ENCODE peak calls at places on chromosomes 11 and 22, in six cellular contexts. X is H1, S is K562, K is HepG2, G is SK-N-SH, R is GM12878. H is an unnamed sample.

GRCh38 chr11:103662880-103663279 is 373.6 kb upstream of the DDI1 start:
- DNase-seq in K (no peak), X (no peak), S (no peak), R (no peak), G (no peak), H (no peak)

GRCh38 chr11:36817336-36817965 is 219.4 kb upstream of the RAG2 start:
- DNase-seq in X (no peak), S (no peak), K (no peak), G (no peak), R (no peak), H (no peak)

GRCh38 chr11:44593194-44593593 is 27.7 kb downstream of the CD82 start:
- DNase-seq in R (no peak), S (no peak), X (no peak), G (peak), K (no peak), H (no peak)

GRCh38 chr11:33977676-33978075 is 73.9 kb upstream of the CAPRIN1 start:
- DNase-seq in R (no peak), K (no peak), X (no peak), S (no peak), G (no peak), H (no peak)

GRCh38 chr22:26502688-26503561 is 9.3 kb downstream of the TFIP11 start:
- DNase-seq in X (peak), R (no peak), S (no peak), G (peak), K (no peak), H (peak)

GRCh38 chr11:124086447-124086846 is 28.8 kb upstream of the VWA5A start:
- DNase-seq in S (no peak), X (no peak), G (peak), K (no peak), R (no peak), H (no peak)

GRCh38 chr22:23598805-23599518 is 18.9 kb upstream of the IGLL1 start:
- DNase-seq in G (no peak), S (no peak), R (no peak), X (no peak), K (no peak), H (no peak)

GRCh38 chr11:66739983-66740382 is 11.0 kb upstream of the SPTBN2 start:
- DNase-seq in X (no peak), S (no peak), K (no peak), R (no peak), G (no peak), H (no peak)

GRCh38 chr11:64132388-64132771 is 33.5 kb downstream of the MACROD1 start:
- DNase-seq in K (no peak), R (no peak), X (no peak), S (no peak), G (peak), H (no peak)

GRCh38 chr22:36439481-36440271 is 41.8 kb downstream of the TXN2 start:
- DNase-seq in X (no peak), R (no peak), S (peak), K (peak), G (peak), H (no peak)

GRCh38 chr11:1888811-1889526 is 2.7 kb downstream of the PRR33 start:
- DNase-seq in R (no peak), K (no peak), S (no peak), X (no peak), G (peak), H (peak)

GRCh38 chr22:29071261-29072045 is 1.4 kb upstream of the KREMEN1 start:
- DNase-seq in K (peak), S (no peak), X (peak), G (no peak), R (no peak), H (no peak)

GRCh38 chr11:70073881-70074371 is 4.2 kb upstream of the ANO1 start:
- DNase-seq in G (no peak), X (no peak), S (no peak), R (no peak), K (no peak), H (no peak)

GRCh38 chr11:1784761-1785650 is 21.3 kb upstream of the CTSD start:
- DNase-seq in X (no peak), K (no peak), G (no peak), S (no peak), R (no peak), H (no peak)

GRCh38 chr22:44051961-44052360 is 27.9 kb downstream of the PARVB start:
- DNase-seq in S (no peak), G (no peak), K (no peak), R (no peak), X (no peak), H (no peak)

GRCh38 chr22:17858033-17858432 is 83.8 kb upstream of the BID start:
- DNase-seq in G (no peak), K (no peak), S (no peak), X (no peak), R (no peak), H (no peak)
- TF ChIP-seq GABPA in G (no peak), K (no peak), S (no peak), X (no peak), R (no peak), H (peak)

GRCh38 chr11:125225401-125225800 is 60.9 kb downstream of the PKNOX2 start:
- DNase-seq in X (no peak), K (no peak), R (no peak), G (no peak), S (no peak), H (no peak)

GRCh38 chr11:125222494-125222893 is 57.9 kb downstream of the PKNOX2 start:
- DNase-seq in X (no peak), K (no peak), R (no peak), G (no peak), S (no peak), H (no peak)

GRCh38 chr11:125223901-125224331 is 59.4 kb downstream of the PKNOX2 start:
- DNase-seq in R (no peak), K (no peak), S (no peak), G (no peak), X (no peak), H (no peak)

GRCh38 chr11:125226701-125227100 is 62.1 kb downstream of the PKNOX2 start:
- DNase-seq in S (no peak), R (no peak), X (no peak), K (no peak), G (no peak), H (no peak)

DNA sequence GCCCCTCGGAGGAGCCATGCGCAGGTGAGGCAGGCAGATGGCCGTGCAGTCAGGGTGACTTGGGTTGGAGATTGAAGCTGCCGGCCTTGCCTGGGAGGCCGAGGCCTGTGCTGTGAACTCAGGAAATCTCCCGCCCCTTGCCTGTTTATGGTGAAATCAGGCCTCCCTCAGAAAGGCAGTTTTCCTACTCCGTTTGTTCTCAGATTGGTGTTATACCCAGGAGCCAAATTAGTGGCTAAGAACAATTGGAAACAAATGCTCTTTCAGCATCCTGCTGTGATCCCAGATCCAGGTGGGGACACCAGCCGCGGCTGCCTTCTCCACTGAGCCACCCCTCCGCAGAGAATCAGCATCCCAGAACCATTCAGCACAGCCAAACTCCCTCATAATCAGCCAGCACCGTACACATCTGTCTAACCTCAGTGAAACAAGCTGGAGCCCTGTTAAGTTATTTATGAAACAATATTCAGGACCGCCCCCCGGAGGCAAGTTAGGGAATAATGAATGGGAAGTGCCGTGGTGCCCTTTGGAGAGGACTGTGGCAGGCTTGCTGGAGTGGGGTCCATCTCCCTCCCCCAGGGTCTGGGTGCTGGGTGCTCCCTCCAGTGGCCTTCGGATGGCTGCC is 60.0 kb downstream of the PKNOX2 start:
- DNase-seq in K (peak), R (no peak), G (peak), X (no peak), S (peak), H (no peak)
- TF ChIP-seq GABPA in K (no peak), R (no peak), G (no peak), X (no peak), S (no peak), H (no peak)

DNA sequence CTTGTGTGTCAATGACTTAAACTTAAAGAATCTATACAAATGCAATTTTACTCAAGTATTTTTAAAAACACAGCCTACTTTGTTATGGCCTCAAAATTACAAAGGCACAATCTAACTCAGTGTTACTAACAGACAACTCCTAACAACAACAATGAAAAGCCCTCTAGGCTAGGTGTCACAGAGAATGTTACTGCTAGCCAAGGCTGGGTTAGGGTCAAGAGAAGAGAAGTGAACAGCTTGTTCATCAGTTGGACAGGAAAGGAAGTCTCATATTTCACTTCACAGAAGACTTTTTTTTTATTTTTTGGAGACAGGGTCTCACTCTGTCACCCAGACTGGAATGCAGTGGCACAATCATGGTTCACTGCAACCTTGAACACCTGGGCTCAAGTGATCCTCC is 26.0 kb downstream of the CLDN25 start:
- DNase-seq in S (no peak), G (no peak), K (no peak), R (no peak), X (no peak), H (no peak)
- TF ChIP-seq GABPA in S (no peak), G (no peak), K (no peak), R (no peak), X (no peak), H (no peak)

DNA sequence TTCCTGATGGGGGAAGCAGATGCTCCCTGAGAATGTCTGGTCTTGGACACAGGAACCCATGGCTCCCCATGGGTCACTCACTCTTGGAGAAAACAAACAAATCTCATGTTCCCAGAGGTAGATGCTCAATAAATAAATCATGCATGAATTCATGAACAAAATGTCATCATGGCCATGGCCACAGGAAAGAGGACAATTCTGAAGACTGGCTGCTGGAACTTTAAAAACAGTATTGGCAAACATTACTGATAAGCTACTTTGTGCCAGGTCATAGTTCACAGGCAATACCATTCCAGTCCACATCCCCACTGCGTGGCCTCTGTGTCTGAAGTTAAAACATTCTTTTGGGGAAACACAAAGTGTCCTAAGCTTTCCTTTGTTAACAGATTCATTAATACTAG is 9.2 kb upstream of the SMIM35 start:
- DNase-seq in R (no peak), S (no peak), G (no peak), K (peak), X (no peak), H (no peak)
- TF ChIP-seq GABPA in R (no peak), S (no peak), G (no peak), K (no peak), X (no peak), H (no peak)

GRCh38 chr22:39994046-39994565 is 648 bp upstream of the FAM83F start:
- DNase-seq in K (no peak), X (no peak), S (peak), R (no peak), G (no peak), H (no peak)
- TF ChIP-seq GABPA in K (no peak), X (no peak), S (no peak), R (no peak), G (no peak), H (no peak)

GRCh38 chr11:60993611-60994010 is 22.1 kb downstream of the CD6 start:
- DNase-seq in K (no peak), R (no peak), S (no peak), G (no peak), X (no peak), H (no peak)
- TF ChIP-seq GABPA in K (no peak), R (no peak), S (no peak), G (no peak), X (no peak), H (no peak)

GRCh38 chr11:6319879-6320410 is 356 bp downstream of the CAVIN3 start:
- DNase-seq in K (no peak), X (no peak), S (peak), G (peak), R (no peak), H (no peak)
- TF ChIP-seq GABPA in K (no peak), X (no peak), S (no peak), G (no peak), R (no peak), H (no peak)

GRCh38 chr22:42931421-42932196 is 74.5 kb upstream of the ARFGAP3 start:
- DNase-seq in G (no peak), X (no peak), S (no peak), R (peak), K (no peak), H (no peak)

GRCh38 chr22:42932857-42933782 is 76.0 kb upstream of the ARFGAP3 start:
- DNase-seq in R (peak), G (no peak), S (peak), K (no peak), X (no peak), H (peak)

GRCh38 chr22:42932197-42932519 is 75.1 kb upstream of the ARFGAP3 start:
- DNase-seq in R (no peak), X (no peak), K (no peak), S (no peak), G (no peak), H (no peak)

GRCh38 chr22:42934338-42934737 is 77.3 kb upstream of the ARFGAP3 start:
- DNase-seq in S (no peak), R (no peak), K (no peak), G (no peak), X (no peak), H (no peak)

DNA sequence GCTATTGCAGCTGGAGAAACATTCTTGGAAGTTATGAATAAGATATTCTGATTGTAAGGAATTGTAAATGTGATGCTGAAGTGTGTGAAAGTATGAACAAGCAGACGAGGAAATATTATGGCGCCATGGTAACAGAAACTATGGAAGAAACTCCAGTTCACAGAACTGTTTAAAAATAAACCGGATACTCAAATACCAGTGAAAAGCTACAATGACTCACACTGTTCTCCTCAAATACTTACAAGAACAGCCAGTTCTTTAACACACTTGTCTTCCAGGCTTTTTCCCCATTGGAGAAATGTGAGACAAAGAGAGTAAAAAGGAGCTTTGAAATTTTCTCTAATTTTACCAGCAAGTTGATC is 76.7 kb upstream of the ARFGAP3 start:
- DNase-seq in R (no peak), K (peak), G (no peak), S (no peak), X (no peak), H (no peak)
- TF ChIP-seq GABPA in R (peak), K (no peak), G (no peak), S (no peak), X (no peak), H (no peak)

H was measured in HL-60.